ENCODE peak calls at places on chromosomes 5 and 9, in ten cellular contexts. M, C, K, F, N, U, S, P, R and Z are unnamed samples.

GRCh38 chr5:13250450-13251291 is 693.8 kb downstream of the DNAH5 start:
- DNase-seq in N (no peak), R (no peak), M (no peak), C (peak; percentile 43), P (no peak), F (peak; percentile 44), K (no peak), U (no peak), S (no peak), Z (no peak)

GRCh38 chr5:44875661-44876250 is 67.0 kb downstream of the MRPS30 start:
- DNase-seq in M (no peak), K (peak; percentile 64), R (no peak), U (no peak), F (peak; percentile 98), C (no peak), P (no peak), N (no peak), S (no peak), Z (no peak)

GRCh38 chr9:117073071-117073470 is 341.8 kb downstream of the ASTN2 start:
- DNase-seq in C (no peak), U (no peak), K (no peak), R (no peak), N (no peak), P (no peak), F (no peak), S (no peak), M (no peak), Z (no peak)

GRCh38 chr9:13427587-13427986 is 148.1 kb upstream of the MPDZ start:
- DNase-seq in N (peak; percentile 85), M (no peak), U (peak; percentile 58), C (peak; percentile 51), S (no peak), F (peak; percentile 48), P (peak; percentile 57), R (no peak), K (peak; percentile 5), Z (no peak)

GRCh38 chr5:61701877-61702602 is 370.0 kb downstream of the ZSWIM6 start:
- DNase-seq in C (peak; percentile 1), P (no peak), N (no peak), S (no peak), M (no peak), U (no peak), F (no peak), R (no peak), K (no peak), Z (peak; percentile 64)

GRCh38 chr5:160960592-160960991 is 108.6 kb upstream of the ATP10B start:
- DNase-seq in C (no peak), K (no peak), N (no peak), U (no peak), S (no peak), M (no peak), R (no peak), F (no peak), P (no peak), Z (no peak)

GRCh38 chr5:35129276-35129675 is 81.5 kb upstream of the AGXT2 start:
- DNase-seq in N (peak; percentile 74), M (no peak), C (no peak), K (no peak), S (no peak), F (peak; percentile 99), R (no peak), U (no peak), P (peak; percentile 82), Z (no peak)

GRCh38 chr5:72465601-72466563 is 41.3 kb downstream of the ZNF366 start:
- DNase-seq in F (peak; percentile 90), R (no peak), C (no peak), N (no peak), M (no peak), P (no peak), U (no peak), K (no peak), S (no peak), Z (no peak)

GRCh38 chr5:14675309-14675708 is 10.8 kb downstream of the OTULIN start:
- DNase-seq in P (no peak), R (no peak), U (no peak), S (no peak), F (no peak), K (no peak), N (no peak), M (no peak), C (no peak), Z (no peak)

GRCh38 chr9:133351908-133352634 is 4.1 kb downstream of the RPL7A start:
- DNase-seq in F (peak; percentile 54), S (no peak), N (peak; percentile 70), C (peak; percentile 51), P (peak; percentile 39), U (no peak), R (no peak), M (no peak), K (no peak), Z (no peak)

GRCh38 chr5:17042041-17042440 is 106.0 kb upstream of the MYO10 start:
- DNase-seq in K (no peak), C (no peak), R (no peak), U (no peak), P (no peak), F (no peak), N (no peak), M (no peak), S (no peak), Z (no peak)

GRCh38 chr5:133195250-133195649 is 143.4 kb downstream of the HSPA4 start:
- DNase-seq in K (no peak), U (no peak), P (no peak), M (no peak), N (no peak), R (no peak), F (no peak), S (no peak), C (no peak), Z (no peak)

GRCh38 chr9:128917151-128917849 is 3.5 kb upstream of the PHYHD1 start:
- DNase-seq in R (no peak), P (peak; percentile 82), M (no peak), U (peak; percentile 86), K (no peak), F (peak; percentile 22), C (no peak), N (peak; percentile 94), S (no peak), Z (peak; percentile 96)

GRCh38 chr5:61974680-61975079 is 331.3 kb upstream of the KIF2A start:
- DNase-seq in M (no peak), F (no peak), N (no peak), P (no peak), K (no peak), S (no peak), C (no peak), R (no peak), U (no peak), Z (no peak)

GRCh38 chr9:84667571-84668203 is 1.8 kb upstream of the NTRK2 start:
- DNase-seq in M (no peak), P (peak; percentile 16), U (peak; percentile 37), S (no peak), K (no peak), N (peak; percentile 38), C (peak; percentile 56), F (peak; percentile 31), R (no peak), Z (no peak)